ENCODE peak calls at places on chromosomes 3 and 15, in eight cellular contexts. M is astrocyte of the spinal cord; O is Panc1; R is WERI-Rb-1; A is dorsolateral prefrontal cortex; F is CD8-positive, alpha-beta T cell; S is fibroblast of lung; G is breast epithelium. D is an unnamed sample.

GRCh38 chr3:100665230-100665629 is 44.1 kb upstream of the TFG start:
- DNase-seq in M (no peak), G (no peak), A (no peak), S (no peak), O (no peak), R (no peak), F (no peak), D (no peak)

GRCh38 chr3:23312866-23313265 is 109.7 kb downstream of the UBE2E2 start:
- DNase-seq in G (no peak), S (peak; percentile 23), F (no peak), M (peak; percentile 43), R (no peak), A (no peak), O (no peak), D (no peak)

GRCh38 chr3:39707314-39707909 is 102.0 kb upstream of the MYRIP start:
- DNase-seq in O (no peak), M (peak; percentile 53), G (no peak), S (peak; percentile 23), A (no peak), R (no peak), F (no peak), D (no peak)

GRCh38 chr3:197426161-197426566 is 127.8 kb upstream of the DLG1 start:
- DNase-seq in G (no peak), O (no peak), A (no peak), F (no peak), M (peak; percentile 54), R (peak; percentile 29), S (peak; percentile 54), D (no peak)

GRCh38 chr3:154095832-154096421 is 25.3 kb upstream of the ARHGEF26 start:
- DNase-seq in S (peak; percentile 38), G (no peak), R (no peak), M (peak; percentile 58), F (no peak), A (no peak), O (no peak), D (no peak)

GRCh38 chr3:15610083-15610482 is 8.5 kb downstream of the BTD start:
- DNase-seq in F (no peak), O (no peak), G (no peak), S (peak; percentile 64), A (no peak), R (no peak), M (peak; percentile 73), D (peak; percentile 69)

GRCh38 chr15:42140383-42141070 is 15.9 kb downstream of the PLA2G4F start:
- DNase-seq in S (no peak), A (peak; percentile 11), G (no peak), F (no peak), M (no peak), R (peak; percentile 37), O (no peak), D (no peak)

GRCh38 chr3:105119801-105120340 is 246.8 kb upstream of the ALCAM start:
- DNase-seq in G (no peak), O (no peak), F (no peak), M (no peak), S (peak; percentile 4), A (no peak), R (no peak), D (no peak)

GRCh38 chr3:171160326-171160725 is 133.8 kb upstream of the SLC2A2 start:
- DNase-seq in G (no peak), M (no peak), R (no peak), A (no peak), O (no peak), S (no peak), F (no peak), D (no peak)

GRCh38 chr3:73255609-73256029 is 194.2 kb downstream of the EBLN2 start:
- DNase-seq in R (no peak), F (no peak), S (peak; percentile 95), A (no peak), M (peak; percentile 37), G (no peak), O (no peak), D (no peak)

GRCh38 chr15:89575656-89576416 is 567 bp downstream of the TICRR start:
- DNase-seq in M (peak; percentile 6), R (peak; percentile 23), A (no peak), F (no peak), S (peak; percentile 13), O (no peak), G (no peak), D (no peak)

GRCh38 chr3:183028416-183028815 is 48.1 kb upstream of the DCUN1D1 start:
- DNase-seq in O (no peak), A (no peak), R (no peak), M (no peak), S (no peak), G (no peak), F (no peak), D (no peak)

GRCh38 chr3:140176526-140176925 is 241.5 kb downstream of the CLSTN2 start:
- DNase-seq in R (no peak), S (peak; percentile 76), F (no peak), A (no peak), G (no peak), M (no peak), O (no peak), D (no peak)

GRCh38 chr15:91988071-91988470 is 134.6 kb downstream of the SLCO3A1 start:
- DNase-seq in F (no peak), M (no peak), A (no peak), G (no peak), S (no peak), R (no peak), O (no peak), D (no peak)

GRCh38 chr3:55655544-55655943 is 168.4 kb upstream of the WNT5A start:
- DNase-seq in O (no peak), A (no peak), F (no peak), R (no peak), M (no peak), S (no peak), G (no peak), D (no peak)
- H3K4me3 ChIP-seq in O (no peak overlapping the region), A (no peak overlapping the region), F (no peak overlapping the region), R (no peak overlapping the region), M (no peak overlapping the region), S (no peak overlapping the region), G (no peak overlapping the region), D (no peak overlapping the region)

GRCh38 chr3:67361323-67361722 is 293.1 kb downstream of the SUCLG2 start:
- DNase-seq in M (no peak), R (no peak), O (no peak), F (no peak), G (no peak), S (no peak), A (no peak), D (no peak)

GRCh38 chr3:67361770-67362169 is 292.6 kb downstream of the SUCLG2 start:
- DNase-seq in F (no peak), O (no peak), A (no peak), R (no peak), S (peak; percentile 5), G (no peak), M (no peak), D (no peak)

GRCh38 chr3:67362686-67363085 is 291.7 kb downstream of the SUCLG2 start:
- DNase-seq in A (no peak), G (no peak), R (no peak), F (no peak), S (peak; percentile 37), O (no peak), M (no peak), D (no peak)

DNA sequence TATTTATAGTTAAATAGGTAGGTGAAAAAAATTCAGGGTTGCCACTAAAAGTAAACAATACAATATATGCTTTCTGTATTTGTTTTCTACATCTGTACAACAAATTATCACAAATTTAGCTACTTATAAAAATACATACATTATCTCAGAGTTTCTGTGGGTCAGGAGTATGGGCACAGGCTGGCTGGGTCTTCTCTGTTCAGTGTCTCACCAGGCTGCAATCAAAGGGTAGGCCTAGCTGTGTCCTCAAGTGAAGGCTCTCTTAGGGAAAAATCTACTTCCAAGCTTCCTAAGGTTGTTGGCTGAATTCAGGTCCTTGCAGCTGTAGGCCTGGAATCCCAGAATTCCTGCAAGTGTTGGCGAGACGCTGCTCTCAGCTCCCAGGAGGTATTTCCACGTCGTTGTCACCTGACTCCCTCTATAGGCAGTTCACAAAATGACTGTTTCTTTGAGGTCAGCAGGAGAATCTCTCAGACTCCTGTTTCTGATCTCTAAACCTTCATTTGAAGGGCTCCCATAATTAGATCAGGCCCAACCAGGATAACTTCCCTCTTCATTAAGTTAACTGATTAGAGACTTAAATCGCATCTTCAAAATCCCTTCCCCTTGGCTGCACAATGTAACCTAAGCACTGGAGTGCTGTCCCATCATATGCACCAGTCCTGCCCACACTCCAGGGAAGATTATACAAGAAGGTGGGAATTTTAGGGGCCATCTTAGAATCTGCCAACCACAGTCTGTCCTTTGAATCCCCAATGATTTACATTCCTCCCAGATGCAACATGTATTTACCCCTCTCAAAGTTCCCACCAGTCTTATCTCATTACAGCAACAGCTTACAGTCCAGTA is 296.6 kb downstream of the SUCLG2 start:
- DNase-seq in G (no peak), A (no peak), M (peak; percentile 22), F (no peak), S (peak; percentile 35), R (peak; percentile 75), O (peak; percentile 18), D (no peak)
- TF ChIP-seq CTCF in G (peak; percentile 41), A (no peak), M (peak; percentile 31), F (no peak), S (no peak), R (peak; percentile 67), O (peak; percentile 65), D (peak; percentile 35)

GRCh38 chr3:170162630-170163029 is 18.9 kb downstream of the PHC3 start:
- DNase-seq in A (no peak), R (no peak), O (no peak), M (no peak), F (no peak), G (no peak), S (peak; percentile 71), D (no peak)

GRCh38 chr3:170159933-170160332 is 21.6 kb downstream of the PHC3 start:
- DNase-seq in R (no peak), O (no peak), S (no peak), F (no peak), G (no peak), A (no peak), M (no peak), D (no peak)

GRCh38 chr3:170162052-170162451 is 19.5 kb downstream of the PHC3 start:
- DNase-seq in A (no peak), R (no peak), F (no peak), O (no peak), G (no peak), M (no peak), S (no peak), D (no peak)

GRCh38 chr3:170155604-170156003 is 25.9 kb downstream of the PHC3 start:
- DNase-seq in R (no peak), A (no peak), G (no peak), S (no peak), F (no peak), O (no peak), M (no peak), D (no peak)

DNA sequence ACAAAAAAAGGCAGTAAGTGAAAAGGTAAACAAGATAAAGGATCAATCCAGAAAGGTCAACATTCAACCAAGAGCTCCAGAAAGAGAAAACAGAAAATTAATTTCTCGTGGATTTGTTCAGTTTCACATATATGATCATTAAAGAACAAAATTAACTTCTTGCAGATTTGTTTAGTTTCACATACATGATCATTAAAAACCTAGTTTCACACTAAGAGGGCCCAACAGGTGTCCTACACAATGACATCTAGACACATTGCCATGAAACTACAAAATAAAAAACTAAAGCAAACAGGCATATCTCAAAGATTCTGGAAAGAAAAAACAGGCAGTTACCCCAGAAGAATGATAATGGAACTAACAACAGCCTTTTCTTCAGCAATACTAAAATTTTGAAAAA is 22.1 kb downstream of the PHC3 start:
- DNase-seq in R (no peak), F (no peak), M (no peak), O (no peak), G (no peak), S (no peak), A (no peak), D (no peak)
- H3K4me3 ChIP-seq in R (no peak overlapping the region), F (no peak overlapping the region), M (no peak overlapping the region), O (no peak overlapping the region), G (no peak overlapping the region), S (no peak overlapping the region), A (no peak overlapping the region), D (no peak overlapping the region)

GRCh38 chr3:141370065-141370533 is 1.8 kb downstream of the ZBTB38 start:
- DNase-seq in S (peak; percentile 90), O (no peak), M (peak; percentile 92), A (no peak), G (no peak), F (peak; percentile 25), R (peak; percentile 68), D (peak; percentile 60)
- TF ChIP-seq CTCF in S (peak; percentile 10), O (peak; percentile 47), M (peak; percentile 46), A (peak; percentile 33), G (peak; percentile 18), F (peak; percentile 62), R (peak; percentile 58), D (no peak)

D was measured in HL-60.